ENCODE peak calls at places on chromosomes 3 and 15, in four cellular contexts. E is GM04503, N is T-cell, B is mammary epithelial cell. T is an unnamed sample.

GRCh38 chr15:88619796-88620195 is 1.3 kb upstream of the AEN start:
- DNase-seq in E (no peak), N (no peak), B (no peak), T (no peak)

GRCh38 chr15:70672081-70672480 is 91.3 kb downstream of the UACA start:
- DNase-seq in E (peak), B (no peak), N (no peak), T (no peak)

GRCh38 chr3:189123595-189124387 is 48.0 kb upstream of the TPRG1 start:
- DNase-seq in E (no peak), B (no peak), N (no peak), T (peak)

GRCh38 chr3:27716309-27716708 is 5.8 kb downstream of the EOMES start:
- DNase-seq in E (no peak), B (no peak), N (no peak), T (no peak)

GRCh38 chr15:25670025-25670554 is 193.0 kb downstream of the ATP10A start:
- DNase-seq in E (no peak), B (no peak), N (no peak), T (no peak)

GRCh38 chr15:27418729-27419128 is 447.7 kb downstream of the GABRG3 start:
- DNase-seq in E (no peak), B (no peak), N (no peak), T (no peak)

GRCh38 chr3:128404276-128405062 is 62.2 kb downstream of the DNAJB8 start:
- DNase-seq in B (no peak), E (no peak), N (no peak), T (no peak)

GRCh38 chr15:101664303-101664913 is 12.2 kb upstream of the TM2D3 start:
- DNase-seq in B (no peak), N (no peak), E (no peak), T (peak)

GRCh38 chr15:66706225-66706732 is 4.2 kb downstream of the SMAD6 start:
- DNase-seq in E (no peak), N (no peak), B (no peak), T (no peak)

GRCh38 chr15:48579945-48580671 is 65.4 kb downstream of the FBN1 start:
- DNase-seq in B (no peak), N (no peak), E (no peak), T (no peak)

GRCh38 chr15:74831813-74832495 is 5.5 kb downstream of the CPLX3 start:
- DNase-seq in E (no peak), N (no peak), B (no peak), T (no peak)

GRCh38 chr3:151419806-151420205 is 35.3 kb upstream of the P2RY12 start:
- DNase-seq in E (no peak), N (no peak), B (no peak), T (no peak)

GRCh38 chr15:83487519-83487918 is 40.4 kb downstream of the SH3GL3 start:
- DNase-seq in E (no peak), N (no peak), B (no peak), T (no peak)

GRCh38 chr3:127424766-127425504 is 137.1 kb upstream of the PRR20G start:
- DNase-seq in B (no peak), N (no peak), E (no peak), T (no peak)

GRCh38 chr3:167030059-167030458 is 350.0 kb downstream of the ZBBX start:
- DNase-seq in E (no peak), B (no peak), N (no peak), T (no peak)

GRCh38 chr3:33664195-33664594 is 53.9 kb downstream of the CLASP2 start:
- DNase-seq in N (no peak), B (peak), E (no peak), T (no peak)

GRCh38 chr3:196991581-196992460 is 23.2 kb upstream of the PIGZ start:
- DNase-seq in E (no peak), B (no peak), N (no peak), T (peak)

GRCh38 chr3:136937175-136937574 is 20.6 kb upstream of the IL20RB start:
- DNase-seq in N (no peak), E (no peak), B (no peak), T (no peak)

GRCh38 chr15:47718474-47719440 is 1.5 kb downstream of the SEMA6D start:
- DNase-seq in E (no peak), B (peak), N (no peak), T (peak)

GRCh38 chr15:50055333-50056278 is 63.4 kb downstream of the ATP8B4 start:
- DNase-seq in E (peak), N (no peak), B (peak), T (no peak)

GRCh38 chr3:127368186-127369032 is 80.6 kb upstream of the PRR20G start:
- DNase-seq in N (no peak), E (no peak), B (no peak), T (no peak)

GRCh38 chr15:35308802-35309201 is 223.7 kb upstream of the NANOGP8 start:
- DNase-seq in E (peak), N (no peak), B (peak), T (no peak)

GRCh38 chr15:45116006-45116481 is 1.9 kb downstream of the DUOXA2 start:
- DNase-seq in E (no peak), B (no peak), N (no peak), T (no peak)

GRCh38 chr3:134486577-134487041 is 752 bp downstream of the CEP63 start:
- DNase-seq in B (no peak), E (no peak), N (peak), T (peak)

GRCh38 chr3:181725033-181725775 is 13.5 kb downstream of the SOX2 start:
- DNase-seq in N (no peak), B (no peak), E (no peak), T (peak)

GRCh38 chr3:190003730-190004129 is 117.0 kb downstream of the P3H2 start:
- DNase-seq in E (peak), B (peak), N (no peak), T (no peak)

GRCh38 chr3:178302966-178303930 is 233.0 kb upstream of the KCNMB2 start:
- DNase-seq in E (no peak), N (no peak), B (peak), T (no peak)

GRCh38 chr15:92571824-92572223 is 83.8 kb downstream of the FAM174B start:
- DNase-seq in B (no peak), N (no peak), E (no peak), T (no peak)

GRCh38 chr15:97502038-97502437 is 458.5 kb upstream of the ARRDC4 start:
- DNase-seq in E (no peak), N (no peak), B (peak), T (no peak)

GRCh38 chr3:163523375-163523774 is 1554.9 kb downstream of the SI start:
- DNase-seq in B (no peak), E (no peak), N (no peak), T (no peak)

GRCh38 chr3:157088506-157089454 is 71.2 kb downstream of the CCNL1 start:
- DNase-seq in B (peak), N (peak), E (peak), T (peak)

GRCh38 chr3:176183181-176183580 is 1014.1 kb downstream of the TBL1XR1 start:
- DNase-seq in E (no peak), B (no peak), N (no peak), T (no peak)

GRCh38 chr3:62246094-62246493 is 127.3 kb downstream of the FEZF2 start:
- DNase-seq in N (no peak), E (no peak), B (peak), T (no peak)

GRCh38 chr15:33064878-33065277 is 129.6 kb downstream of the FMN1 start:
- DNase-seq in E (peak), B (peak), N (no peak), T (no peak)

GRCh38 chr3:178669046-178669445 is 132.8 kb downstream of the KCNMB2 start:
- DNase-seq in E (no peak), N (no peak), B (no peak), T (no peak)

GRCh38 chr3:170536712-170537111 is 49.2 kb downstream of the SLC7A14 start:
- DNase-seq in N (no peak), B (no peak), E (no peak), T (no peak)

GRCh38 chr3:143171141-143171651 is 51.6 kb downstream of the CHST2 start:
- DNase-seq in N (peak), B (peak), E (no peak), T (no peak)

T was measured in pons.